ENCODE peak calls at places on chromosomes 5 and 9, in nine cellular contexts. F is colonic mucosa, M is uterus, W is hepatocyte, R is tibial nerve, E is dorsolateral prefrontal cortex, T is Calu3, U is epithelial cell of esophagus, S is endothelial cell. I is an unnamed sample.

GRCh38 chr9:127794001-127794791 is 8.4 kb downstream of the CDK9 start:
- DNase-seq in S (no peak), T (no peak), W (no peak), M (no peak), U (no peak), E (no peak), R (no peak), F (no peak), I (no peak)

GRCh38 chr5:82885657-82886389 is 191.4 kb downstream of the TMEM167A start:
- DNase-seq in W (peak; percentile 7), U (peak; percentile 7), T (peak; percentile 46), F (no peak), R (no peak), S (no peak), E (no peak), M (no peak), I (no peak)

GRCh38 chr9:1939926-1940368 is 75.2 kb upstream of the SMARCA2 start:
- DNase-seq in U (peak; percentile 55), F (peak; percentile 24), E (no peak), T (peak; percentile 18), S (peak; percentile 16), W (peak; percentile 68), R (no peak), M (no peak), I (no peak)

GRCh38 chr9:73038613-73039012 is 85.8 kb upstream of the ALDH1A1 start:
- DNase-seq in M (peak; percentile 68), T (peak; percentile 2), W (no peak), F (peak; percentile 19), R (peak; percentile 39), S (no peak), U (no peak), E (no peak), I (peak; percentile 11)

GRCh38 chr9:10876333-10876732 is 263.5 kb upstream of the PTPRD start:
- DNase-seq in R (no peak), M (no peak), U (peak; percentile 45), W (no peak), E (no peak), F (no peak), S (no peak), T (no peak), I (no peak)

GRCh38 chr5:10891193-10891592 is 130.2 kb upstream of the DAP start:
- DNase-seq in W (no peak), U (no peak), M (no peak), E (no peak), F (no peak), R (no peak), T (no peak), S (no peak), I (no peak)

GRCh38 chr9:95506692-95507455 is 9.9 kb downstream of the PTCH1 start:
- DNase-seq in T (peak; percentile 18), W (peak; percentile 48), R (no peak), M (no peak), U (peak; percentile 75), S (peak; percentile 53), E (peak; percentile 66), F (peak; percentile 61), I (peak; percentile 35)

GRCh38 chr5:173001229-173001841 is 17.8 kb downstream of the ATP6V0E1 start:
- DNase-seq in F (no peak), M (no peak), U (no peak), S (no peak), W (no peak), E (no peak), T (no peak), R (no peak), I (no peak)

GRCh38 chr5:93787598-93787997 is 46.2 kb upstream of the POU5F2 start:
- DNase-seq in M (no peak), E (no peak), S (no peak), F (no peak), R (no peak), T (no peak), U (no peak), W (no peak), I (no peak)

GRCh38 chr9:28136113-28136512 is 562.8 kb upstream of the C9orf72 start:
- DNase-seq in M (no peak), W (no peak), E (no peak), U (no peak), F (no peak), R (no peak), T (no peak), S (no peak), I (no peak)

GRCh38 chr9:136720251-136720886 is 8.0 kb downstream of the DIPK1B start:
- DNase-seq in W (no peak), F (no peak), S (no peak), U (no peak), M (no peak), T (no peak), E (no peak), R (no peak), I (peak; percentile 67)

GRCh38 chr5:1111727-1112289 is at the start of gene SLC12A7:
- DNase-seq in U (peak; percentile 32), E (no peak), T (peak; percentile 85), R (no peak), M (no peak), S (peak; percentile 55), W (peak; percentile 89), F (peak; percentile 83), I (peak; percentile 35)

GRCh38 chr5:137498301-137498735 is 808 bp downstream of the SPOCK1 start:
- DNase-seq in U (peak; percentile 55), R (no peak), F (no peak), M (no peak), E (peak; percentile 52), S (peak; percentile 48), T (no peak), W (peak; percentile 20), I (peak; percentile 22)

GRCh38 chr5:175746851-175747250 is 89.0 kb downstream of the HRH2 start:
- DNase-seq in S (no peak), F (no peak), M (no peak), U (peak; percentile 13), T (no peak), E (no peak), W (no peak), R (no peak), I (no peak)

GRCh38 chr5:139872052-139872766 is 76.6 kb downstream of the PSD2 start:
- DNase-seq in W (no peak), R (no peak), T (no peak), F (no peak), U (no peak), M (no peak), S (no peak), E (no peak), I (no peak)
- TF ChIP-seq CTCF in W (peak; percentile 19), R (no peak), T (peak; percentile 28), F (no peak), U (no peak), M (no peak), S (peak; percentile 29), E (no peak), I (no peak)

GRCh38 chr9:106334081-106334480 is 528.9 kb upstream of the ZNF462 start:
- DNase-seq in R (no peak), U (no peak), M (no peak), W (no peak), T (no peak), E (no peak), F (no peak), S (no peak), I (no peak)

GRCh38 chr9:106333487-106333886 is 529.5 kb upstream of the ZNF462 start:
- DNase-seq in S (no peak), T (no peak), E (no peak), U (peak; percentile 96), F (no peak), R (no peak), W (peak; percentile 27), M (no peak), I (no peak)
- TF ChIP-seq CTCF in S (no peak), T (no peak), E (no peak), U (no peak), F (no peak), R (no peak), W (no peak), M (no peak), I (no peak)

DNA sequence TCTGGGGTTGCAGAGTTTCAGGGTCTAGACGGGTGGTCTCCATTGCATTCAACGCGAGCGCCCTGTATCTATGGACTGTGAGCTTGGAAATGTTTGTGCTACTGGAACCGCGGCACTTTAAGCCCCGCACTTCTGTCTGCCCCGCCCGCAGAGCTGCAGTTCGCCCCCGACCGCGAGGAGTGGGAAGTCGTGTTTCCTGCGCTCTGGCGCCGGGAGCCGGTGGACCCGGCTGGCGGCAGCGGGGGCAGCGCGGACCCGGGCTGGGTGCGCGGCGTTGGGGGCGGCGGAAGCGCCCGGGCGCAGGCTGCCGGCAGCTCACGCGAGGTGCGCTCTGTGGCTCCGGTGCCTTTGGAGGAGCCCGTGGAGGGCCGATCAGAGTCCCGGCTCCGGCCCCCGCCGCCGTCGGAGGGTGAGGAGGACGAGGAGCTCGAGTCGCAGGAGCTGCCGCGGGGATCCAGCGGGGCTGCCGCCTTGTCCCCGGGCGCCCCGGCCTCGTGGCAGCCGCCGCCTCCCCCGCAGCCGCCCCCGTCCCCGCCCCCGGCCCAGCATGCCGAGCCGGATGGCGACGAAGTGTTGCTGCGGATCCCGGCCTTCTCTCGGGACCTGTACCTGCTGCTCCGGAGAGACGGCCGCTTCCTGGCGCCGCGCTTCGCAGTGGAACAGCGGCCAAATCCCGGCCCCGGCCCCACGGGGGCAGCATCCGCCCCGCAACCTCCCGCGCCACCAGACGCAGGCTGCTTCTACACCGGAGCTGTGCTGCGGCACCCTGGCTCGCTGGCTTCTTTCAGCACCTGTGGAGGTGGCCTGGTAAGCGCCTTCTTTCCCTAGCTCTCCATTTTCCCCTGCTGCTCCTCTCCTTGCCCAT is 1.1 kb downstream of the ADAMTS19 start:
- DNase-seq in E (peak; percentile 64), U (peak; percentile 49), S (peak; percentile 81), T (peak; percentile 90), F (peak; percentile 52), W (peak; percentile 69), R (no peak), M (peak; percentile 69), I (peak; percentile 39)
- TF ChIP-seq CTCF in E (no peak), U (peak; percentile 36), S (peak; percentile 53), T (peak; percentile 77), F (peak; percentile 35), W (peak; percentile 44), R (no peak), M (no peak), I (peak; percentile 64)

GRCh38 chr5:98839469-98840383 is 66.3 kb downstream of the RGMB start:
- DNase-seq in T (no peak), U (peak; percentile 5), F (peak; percentile 24), M (no peak), W (no peak), R (no peak), E (no peak), S (no peak), I (no peak)
- TF ChIP-seq CTCF in T (no peak), U (peak; percentile 38), F (no peak), M (no peak), W (no peak), R (no peak), E (no peak), S (no peak), I (no peak)

GRCh38 chr5:98769256-98770157 is 4.0 kb upstream of the RGMB start:
- DNase-seq in T (peak; percentile 54), R (no peak), M (peak; percentile 41), W (peak; percentile 48), E (peak; percentile 67), U (peak; percentile 53), S (peak; percentile 40), F (peak; percentile 68), I (peak; percentile 27)
- TF ChIP-seq CTCF in T (no peak), R (peak; percentile 41), M (no peak), W (no peak), E (no peak), U (no peak), S (peak; percentile 62), F (peak; percentile 40), I (peak; percentile 50)